ENCODE peak calls at places on chromosomes 7 and 10, in six cellular contexts. One of them, this sample, is unnamed. For H3K4me1 and H3K27me3, the result is how much of the 10 kb centered on the place peaks cover.

GRCh38 chr7:129311429-129311828 is 86.6 kb downstream of the AHCYL2 start:
- DNase-seq in neural progenitor cell: no peak
- DNase-seq in cardiac muscle cell: no peak
- DNase-seq in SK-N-SH: no peak
- DNase-seq in CD8-positive, alpha-beta memory T cell: no peak
- DNase-seq in astrocyte: no peak
- DNase-seq in this sample: no peak

GRCh38 chr10:91164520-91165065 is 55.9 kb upstream of the PCGF5 start:
- DNase-seq in neural progenitor cell: peak
- DNase-seq in cardiac muscle cell: no peak
- DNase-seq in SK-N-SH: no peak
- DNase-seq in CD8-positive, alpha-beta memory T cell: no peak
- DNase-seq in astrocyte: peak
- DNase-seq in this sample: no peak

GRCh38 chr10:72068901-72069446 is 19.4 kb downstream of the SPOCK2 start:
- DNase-seq in neural progenitor cell: no peak
- DNase-seq in cardiac muscle cell: no peak
- DNase-seq in SK-N-SH: peak
- DNase-seq in CD8-positive, alpha-beta memory T cell: no peak
- DNase-seq in astrocyte: no peak
- DNase-seq in this sample: no peak

GRCh38 chr10:68135922-68136718 is 26.8 kb downstream of the MYPN start:
- DNase-seq in neural progenitor cell: no peak
- DNase-seq in cardiac muscle cell: peak
- DNase-seq in SK-N-SH: no peak
- DNase-seq in CD8-positive, alpha-beta memory T cell: no peak
- DNase-seq in astrocyte: peak
- DNase-seq in this sample: no peak

GRCh38 chr7:135685306-135686084 is 23.2 kb downstream of the STMP1 start:
- DNase-seq in neural progenitor cell: no peak
- DNase-seq in cardiac muscle cell: no peak
- DNase-seq in SK-N-SH: no peak
- DNase-seq in CD8-positive, alpha-beta memory T cell: no peak
- DNase-seq in astrocyte: peak
- DNase-seq in this sample: no peak

GRCh38 chr7:112226701-112227276 is 20.3 kb downstream of the ZNF277 start:
- DNase-seq in neural progenitor cell: no peak
- DNase-seq in cardiac muscle cell: peak
- DNase-seq in SK-N-SH: no peak
- DNase-seq in CD8-positive, alpha-beta memory T cell: no peak
- DNase-seq in astrocyte: peak
- DNase-seq in this sample: no peak

GRCh38 chr10:133030791-133031190 is 56.9 kb upstream of the ADGRA1 start:
- DNase-seq in neural progenitor cell: peak
- DNase-seq in cardiac muscle cell: no peak
- DNase-seq in SK-N-SH: no peak
- DNase-seq in CD8-positive, alpha-beta memory T cell: no peak
- DNase-seq in astrocyte: no peak
- DNase-seq in this sample: no peak

GRCh38 chr10:11875499-11876281 is 52.5 kb downstream of the PROSER2 start:
- DNase-seq in neural progenitor cell: peak
- DNase-seq in cardiac muscle cell: peak
- DNase-seq in SK-N-SH: no peak
- DNase-seq in CD8-positive, alpha-beta memory T cell: no peak
- DNase-seq in astrocyte: peak
- DNase-seq in this sample: no peak

GRCh38 chr10:15320522-15321203 is 50.4 kb downstream of the FAM171A1 start:
- DNase-seq in neural progenitor cell: no peak
- DNase-seq in cardiac muscle cell: no peak
- DNase-seq in SK-N-SH: no peak
- DNase-seq in CD8-positive, alpha-beta memory T cell: no peak
- DNase-seq in astrocyte: peak
- DNase-seq in this sample: no peak

GRCh38 chr7:157702311-157703023 is 365.7 kb downstream of the DNAJB6 start:
- DNase-seq in neural progenitor cell: no peak
- DNase-seq in cardiac muscle cell: no peak
- DNase-seq in SK-N-SH: peak
- DNase-seq in CD8-positive, alpha-beta memory T cell: no peak
- DNase-seq in astrocyte: no peak
- DNase-seq in this sample: no peak

GRCh38 chr7:55132890-55133551 is 114.2 kb downstream of the EGFR start:
- DNase-seq in neural progenitor cell: no peak
- DNase-seq in cardiac muscle cell: peak
- DNase-seq in SK-N-SH: no peak
- DNase-seq in CD8-positive, alpha-beta memory T cell: no peak
- DNase-seq in astrocyte: peak
- DNase-seq in this sample: no peak

GRCh38 chr10:98620503-98620902 is 173.8 kb upstream of the HPS1 start:
- DNase-seq in neural progenitor cell: no peak
- DNase-seq in cardiac muscle cell: no peak
- DNase-seq in SK-N-SH: no peak
- DNase-seq in CD8-positive, alpha-beta memory T cell: no peak
- DNase-seq in astrocyte: no peak
- DNase-seq in this sample: no peak

GRCh38 chr10:126468876-126469643 is 80.8 kb upstream of the ADAM12 start:
- DNase-seq in neural progenitor cell: no peak
- DNase-seq in cardiac muscle cell: peak
- DNase-seq in SK-N-SH: no peak
- DNase-seq in CD8-positive, alpha-beta memory T cell: peak
- DNase-seq in astrocyte: peak
- DNase-seq in this sample: no peak

GRCh38 chr10:29482591-29483421 is 152.0 kb downstream of the SVIL start:
- DNase-seq in neural progenitor cell: peak
- DNase-seq in cardiac muscle cell: peak
- DNase-seq in SK-N-SH: peak
- DNase-seq in CD8-positive, alpha-beta memory T cell: peak
- DNase-seq in astrocyte: peak
- DNase-seq in this sample: no peak

GRCh38 chr7:4806983-4807625 is 31.7 kb downstream of the AP5Z1 start:
- DNase-seq in neural progenitor cell: no peak
- DNase-seq in cardiac muscle cell: no peak
- DNase-seq in SK-N-SH: no peak
- DNase-seq in CD8-positive, alpha-beta memory T cell: no peak
- DNase-seq in astrocyte: no peak
- DNase-seq in this sample: no peak

GRCh38 chr10:97499561-97500296 is 1.0 kb downstream of the UBTD1 start:
- DNase-seq in neural progenitor cell: peak
- DNase-seq in cardiac muscle cell: peak
- DNase-seq in SK-N-SH: peak
- DNase-seq in CD8-positive, alpha-beta memory T cell: peak
- DNase-seq in astrocyte: peak
- DNase-seq in this sample: no peak

GRCh38 chr7:25882151-25882773 is 269.7 kb upstream of the NFE2L3 start:
- DNase-seq in neural progenitor cell: no peak
- DNase-seq in cardiac muscle cell: no peak
- DNase-seq in SK-N-SH: no peak
- DNase-seq in CD8-positive, alpha-beta memory T cell: no peak
- DNase-seq in astrocyte: no peak
- DNase-seq in this sample: no peak

GRCh38 chr7:115101199-115101598 is 179.3 kb downstream of the MDFIC start:
- DNase-seq in neural progenitor cell: no peak
- DNase-seq in cardiac muscle cell: no peak
- DNase-seq in SK-N-SH: no peak
- DNase-seq in CD8-positive, alpha-beta memory T cell: no peak
- DNase-seq in astrocyte: no peak
- DNase-seq in this sample: no peak

GRCh38 chr10:34018811-34019210 is 684.3 kb upstream of the NRP1 start:
- DNase-seq in neural progenitor cell: no peak
- DNase-seq in cardiac muscle cell: no peak
- DNase-seq in SK-N-SH: no peak
- DNase-seq in CD8-positive, alpha-beta memory T cell: no peak
- DNase-seq in astrocyte: no peak
- DNase-seq in this sample: no peak

GRCh38 chr10:32269343-32270100 is 77.4 kb downstream of the EPC1 start:
- DNase-seq in neural progenitor cell: no peak
- DNase-seq in cardiac muscle cell: no peak
- DNase-seq in SK-N-SH: no peak
- DNase-seq in CD8-positive, alpha-beta memory T cell: no peak
- DNase-seq in astrocyte: no peak
- DNase-seq in this sample: no peak

GRCh38 chr10:34906021-34906965 is 91.2 kb upstream of the PARD3 start:
- DNase-seq in neural progenitor cell: peak
- DNase-seq in cardiac muscle cell: peak
- DNase-seq in SK-N-SH: peak
- DNase-seq in CD8-positive, alpha-beta memory T cell: no peak
- DNase-seq in astrocyte: peak
- DNase-seq in this sample: no peak

DNA sequence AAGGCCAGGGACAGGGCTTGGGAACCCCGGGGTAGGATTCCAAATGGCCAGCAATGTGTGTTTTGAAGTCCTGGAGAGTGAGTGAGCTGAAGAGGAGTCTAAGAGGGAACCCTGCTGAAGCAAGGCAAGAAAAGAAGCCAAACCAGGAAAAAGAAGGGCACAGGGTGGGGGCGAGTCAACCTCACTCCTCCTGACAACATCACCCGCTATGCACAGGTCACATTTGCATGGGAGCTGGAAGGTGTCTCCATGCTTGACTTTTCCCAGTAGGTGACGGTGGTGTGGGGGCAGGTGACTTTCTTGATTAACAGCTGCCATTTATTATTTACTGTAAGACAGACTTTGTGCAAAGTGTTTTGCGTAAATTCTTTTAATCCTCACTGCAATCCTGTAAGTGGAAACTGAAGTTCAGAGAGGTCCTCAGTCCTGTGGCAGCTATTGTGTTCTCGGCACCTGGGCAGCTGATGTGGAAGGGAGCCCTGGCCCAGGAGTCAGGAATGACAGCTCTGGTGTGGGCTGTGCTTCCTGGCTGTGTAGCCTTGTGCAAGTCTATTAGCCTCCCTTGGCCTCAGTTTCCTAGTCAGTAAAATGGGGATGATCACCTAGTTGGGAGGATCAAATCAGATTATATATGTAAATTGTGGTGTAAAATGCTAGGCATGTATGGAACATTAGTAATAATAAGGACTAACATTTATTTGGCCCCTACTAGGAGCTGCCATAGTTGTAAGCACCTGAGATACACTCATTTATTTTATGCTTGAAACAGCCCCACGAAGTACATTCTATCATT is 90.9 kb downstream of the SH3PXD2A start:
- DNase-seq in neural progenitor cell: no peak
- DNase-seq in cardiac muscle cell: no peak
- DNase-seq in SK-N-SH: no peak
- DNase-seq in CD8-positive, alpha-beta memory T cell: no peak
- DNase-seq in astrocyte: no peak
- DNase-seq in this sample: no peak
- H3K4me1 ChIP-seq in neural progenitor cell: under half
- H3K4me1 ChIP-seq in cardiac muscle cell: under half
- H3K4me1 ChIP-seq in SK-N-SH: half or more
- H3K4me1 ChIP-seq in CD8-positive, alpha-beta memory T cell: half or more
- H3K4me1 ChIP-seq in astrocyte: under half
- H3K4me1 ChIP-seq in this sample: under half

GRCh38 chr10:79483299-79483698 is 29.0 kb upstream of the EIF5AL1 start:
- DNase-seq in neural progenitor cell: no peak
- DNase-seq in cardiac muscle cell: no peak
- DNase-seq in SK-N-SH: no peak
- DNase-seq in CD8-positive, alpha-beta memory T cell: no peak
- DNase-seq in astrocyte: no peak
- DNase-seq in this sample: no peak
- H3K27ac ChIP-seq in neural progenitor cell: no peak
- H3K27ac ChIP-seq in cardiac muscle cell: no peak
- H3K27ac ChIP-seq in SK-N-SH: peak
- H3K27ac ChIP-seq in CD8-positive, alpha-beta memory T cell: no peak
- H3K27ac ChIP-seq in astrocyte: no peak
- H3K27ac ChIP-seq in this sample: no peak

DNA sequence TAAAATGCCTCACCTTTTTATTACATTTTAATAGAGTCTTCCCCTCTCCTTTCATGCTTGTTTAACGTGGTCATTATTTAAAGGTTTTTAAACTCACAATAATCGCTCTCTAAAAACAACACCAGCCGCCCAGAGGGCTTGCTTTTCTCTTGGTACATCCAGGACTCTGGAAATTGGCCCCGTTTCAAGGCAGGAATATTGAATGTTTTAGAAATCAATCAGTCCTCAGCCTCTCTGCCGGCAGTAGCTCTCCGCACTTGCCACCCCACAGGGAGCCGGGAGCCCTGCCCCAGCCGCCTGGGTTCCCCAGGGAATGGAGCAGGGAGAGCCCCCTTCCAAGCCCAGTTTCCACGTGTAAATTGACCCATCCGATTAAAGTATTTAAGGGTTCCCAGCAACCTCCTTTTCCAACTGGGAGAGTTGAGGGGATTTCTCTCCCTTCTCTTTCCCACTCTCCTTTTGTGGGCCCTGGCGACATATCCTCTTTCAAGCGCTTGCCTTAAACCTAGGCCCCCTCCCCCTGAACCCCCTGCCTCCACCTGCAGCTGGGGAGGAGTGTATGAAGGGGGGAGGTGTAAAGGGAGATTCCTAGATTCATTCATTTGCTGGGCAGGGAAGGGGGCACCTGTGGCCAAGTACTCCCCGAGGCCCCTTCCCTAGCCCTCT is 1.9 kb downstream of the FGF8 start:
- DNase-seq in neural progenitor cell: peak
- DNase-seq in cardiac muscle cell: no peak
- DNase-seq in SK-N-SH: peak
- DNase-seq in CD8-positive, alpha-beta memory T cell: no peak
- DNase-seq in astrocyte: no peak
- DNase-seq in this sample: no peak
- H3K27me3 ChIP-seq in neural progenitor cell: half or more
- H3K27me3 ChIP-seq in cardiac muscle cell: under half
- H3K27me3 ChIP-seq in SK-N-SH: under half
- H3K27me3 ChIP-seq in CD8-positive, alpha-beta memory T cell: half or more
- H3K27me3 ChIP-seq in astrocyte: half or more
- H3K27me3 ChIP-seq in this sample: under half

GRCh38 chr10:24242562-24242961 is 33.6 kb downstream of the KIAA1217 start:
- DNase-seq in neural progenitor cell: no peak
- DNase-seq in cardiac muscle cell: no peak
- DNase-seq in SK-N-SH: no peak
- DNase-seq in CD8-positive, alpha-beta memory T cell: no peak
- DNase-seq in astrocyte: peak
- DNase-seq in this sample: no peak
- H3K4me1 ChIP-seq in neural progenitor cell: under half
- H3K4me1 ChIP-seq in cardiac muscle cell: under half
- H3K4me1 ChIP-seq in SK-N-SH: under half
- H3K4me1 ChIP-seq in CD8-positive, alpha-beta memory T cell: under half
- H3K4me1 ChIP-seq in astrocyte: under half
- H3K4me1 ChIP-seq in this sample: under half

GRCh38 chr7:17307969-17308648 is 9.7 kb downstream of the AHR start:
- DNase-seq in neural progenitor cell: no peak
- DNase-seq in cardiac muscle cell: no peak
- DNase-seq in SK-N-SH: no peak
- DNase-seq in CD8-positive, alpha-beta memory T cell: no peak
- DNase-seq in astrocyte: no peak
- DNase-seq in this sample: no peak
- H3K27ac ChIP-seq in neural progenitor cell: no peak
- H3K27ac ChIP-seq in cardiac muscle cell: no peak
- H3K27ac ChIP-seq in SK-N-SH: no peak
- H3K27ac ChIP-seq in CD8-positive, alpha-beta memory T cell: no peak
- H3K27ac ChIP-seq in astrocyte: no peak
- H3K27ac ChIP-seq in this sample: no peak

DNA sequence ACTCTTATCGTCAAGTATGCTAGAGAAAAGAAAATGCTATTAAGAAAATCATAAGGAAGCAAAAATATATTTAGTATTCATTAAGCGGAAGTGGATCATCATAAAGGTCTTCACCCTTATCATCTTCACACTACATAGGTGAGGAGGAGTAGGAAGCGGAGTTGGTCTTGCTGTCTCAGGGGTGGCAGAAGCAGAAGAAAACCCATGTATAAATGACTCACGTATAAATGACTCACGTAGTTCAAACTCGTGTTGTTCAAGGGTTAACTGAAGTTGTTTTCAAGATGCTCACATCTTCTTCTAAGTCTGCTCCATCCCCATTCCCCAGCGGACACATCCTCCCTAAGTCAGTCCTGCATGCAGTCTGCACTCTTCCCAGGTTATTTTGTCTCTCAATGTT is 72.4 kb downstream of the SFMBT2 start:
- DNase-seq in neural progenitor cell: no peak
- DNase-seq in cardiac muscle cell: no peak
- DNase-seq in SK-N-SH: no peak
- DNase-seq in CD8-positive, alpha-beta memory T cell: no peak
- DNase-seq in astrocyte: no peak
- DNase-seq in this sample: no peak
- H3K27me3 ChIP-seq in neural progenitor cell: under half
- H3K27me3 ChIP-seq in cardiac muscle cell: under half
- H3K27me3 ChIP-seq in SK-N-SH: under half
- H3K27me3 ChIP-seq in CD8-positive, alpha-beta memory T cell: under half
- H3K27me3 ChIP-seq in astrocyte: under half
- H3K27me3 ChIP-seq in this sample: under half